ENCODE peak calls at places on chromosomes 1 and 21, in nine cellular contexts. One of them, this sample, is unnamed.

GRCh38 chr21:36005018-36005417 is 55.3 kb downstream of the SETD4 start:
- DNase-seq in NB4: peak
- DNase-seq in prostate gland: no peak
- DNase-seq in HepG2: no peak
- DNase-seq in erythroblast: no peak
- DNase-seq in stomach: no peak
- DNase-seq in heart left ventricle: no peak
- DNase-seq in GM12892: no peak
- DNase-seq in body of pancreas: no peak
- DNase-seq in this sample: no peak

GRCh38 chr1:43237131-43237530 is 32.7 kb upstream of the TMEM125 start:
- DNase-seq in NB4: no peak
- DNase-seq in prostate gland: no peak
- DNase-seq in HepG2: no peak
- DNase-seq in erythroblast: no peak
- DNase-seq in stomach: no peak
- DNase-seq in heart left ventricle: no peak
- DNase-seq in GM12892: no peak
- DNase-seq in body of pancreas: no peak
- DNase-seq in this sample: no peak

GRCh38 chr1:31662463-31662862 is 17.8 kb upstream of the PEF1 start:
- DNase-seq in NB4: no peak
- DNase-seq in prostate gland: no peak
- DNase-seq in HepG2: no peak
- DNase-seq in erythroblast: no peak
- DNase-seq in stomach: no peak
- DNase-seq in heart left ventricle: no peak
- DNase-seq in GM12892: no peak
- DNase-seq in body of pancreas: no peak
- DNase-seq in this sample: peak

GRCh38 chr1:151860504-151861187 is 7.1 kb upstream of the THEM5 start:
- DNase-seq in NB4: no peak
- DNase-seq in prostate gland: no peak
- DNase-seq in HepG2: no peak
- DNase-seq in erythroblast: no peak
- DNase-seq in stomach: no peak
- DNase-seq in heart left ventricle: no peak
- DNase-seq in GM12892: no peak
- DNase-seq in body of pancreas: no peak
- DNase-seq in this sample: no peak

GRCh38 chr1:206890125-206890637 is 7.1 kb upstream of the IL24 start:
- DNase-seq in NB4: no peak
- DNase-seq in prostate gland: peak
- DNase-seq in HepG2: no peak
- DNase-seq in erythroblast: no peak
- DNase-seq in stomach: no peak
- DNase-seq in heart left ventricle: no peak
- DNase-seq in GM12892: no peak
- DNase-seq in body of pancreas: no peak
- DNase-seq in this sample: no peak

GRCh38 chr1:67270569-67270968 is 37.1 kb upstream of the IL12RB2 start:
- DNase-seq in NB4: no peak
- DNase-seq in prostate gland: no peak
- DNase-seq in HepG2: no peak
- DNase-seq in erythroblast: no peak
- DNase-seq in stomach: no peak
- DNase-seq in heart left ventricle: no peak
- DNase-seq in GM12892: no peak
- DNase-seq in body of pancreas: no peak
- DNase-seq in this sample: no peak

GRCh38 chr1:32448773-32449456 is 16.0 kb upstream of the ZBTB8B start:
- DNase-seq in NB4: peak
- DNase-seq in prostate gland: no peak
- DNase-seq in HepG2: peak
- DNase-seq in erythroblast: peak
- DNase-seq in stomach: no peak
- DNase-seq in heart left ventricle: no peak
- DNase-seq in GM12892: no peak
- DNase-seq in body of pancreas: no peak
- DNase-seq in this sample: no peak

GRCh38 chr1:171180671-171181070 is 4.4 kb upstream of the FMO2 start:
- DNase-seq in NB4: no peak
- DNase-seq in prostate gland: no peak
- DNase-seq in HepG2: no peak
- DNase-seq in erythroblast: no peak
- DNase-seq in stomach: no peak
- DNase-seq in heart left ventricle: no peak
- DNase-seq in GM12892: no peak
- DNase-seq in body of pancreas: no peak
- DNase-seq in this sample: no peak

GRCh38 chr1:221712198-221712684 is 29.6 kb downstream of the DUSP10 start:
- DNase-seq in NB4: peak
- DNase-seq in prostate gland: no peak
- DNase-seq in HepG2: no peak
- DNase-seq in erythroblast: peak
- DNase-seq in stomach: no peak
- DNase-seq in heart left ventricle: no peak
- DNase-seq in GM12892: no peak
- DNase-seq in body of pancreas: no peak
- DNase-seq in this sample: no peak

GRCh38 chr1:6087958-6088357 is 42.3 kb downstream of the KCNAB2 start:
- DNase-seq in NB4: no peak
- DNase-seq in prostate gland: no peak
- DNase-seq in HepG2: no peak
- DNase-seq in erythroblast: no peak
- DNase-seq in stomach: no peak
- DNase-seq in heart left ventricle: no peak
- DNase-seq in GM12892: no peak
- DNase-seq in body of pancreas: no peak
- DNase-seq in this sample: no peak
- TF ChIP-seq POLR2A in NB4: no peak
- TF ChIP-seq POLR2A in prostate gland: no peak
- TF ChIP-seq POLR2A in HepG2: no peak
- TF ChIP-seq POLR2A in erythroblast: no peak
- TF ChIP-seq POLR2A in stomach: no peak
- TF ChIP-seq POLR2A in heart left ventricle: no peak
- TF ChIP-seq POLR2A in GM12892: no peak
- TF ChIP-seq POLR2A in body of pancreas: no peak
- TF ChIP-seq POLR2A in this sample: no peak

GRCh38 chr1:181061891-181062777 is 26.4 kb upstream of the IER5 start:
- DNase-seq in NB4: peak
- DNase-seq in prostate gland: no peak
- DNase-seq in HepG2: no peak
- DNase-seq in erythroblast: no peak
- DNase-seq in stomach: no peak
- DNase-seq in heart left ventricle: no peak
- DNase-seq in GM12892: peak
- DNase-seq in body of pancreas: no peak
- DNase-seq in this sample: peak

GRCh38 chr1:181057079-181057478 is 23.3 kb downstream of the MR1 start:
- DNase-seq in NB4: no peak
- DNase-seq in prostate gland: no peak
- DNase-seq in HepG2: no peak
- DNase-seq in erythroblast: no peak
- DNase-seq in stomach: no peak
- DNase-seq in heart left ventricle: no peak
- DNase-seq in GM12892: no peak
- DNase-seq in body of pancreas: no peak
- DNase-seq in this sample: no peak

GRCh38 chr1:181056560-181056959 is 22.8 kb downstream of the MR1 start:
- DNase-seq in NB4: no peak
- DNase-seq in prostate gland: no peak
- DNase-seq in HepG2: no peak
- DNase-seq in erythroblast: no peak
- DNase-seq in stomach: no peak
- DNase-seq in heart left ventricle: no peak
- DNase-seq in GM12892: no peak
- DNase-seq in body of pancreas: no peak
- DNase-seq in this sample: no peak

GRCh38 chr1:181061487-181061886 is 27.0 kb upstream of the IER5 start:
- DNase-seq in NB4: no peak
- DNase-seq in prostate gland: no peak
- DNase-seq in HepG2: no peak
- DNase-seq in erythroblast: no peak
- DNase-seq in stomach: no peak
- DNase-seq in heart left ventricle: no peak
- DNase-seq in GM12892: no peak
- DNase-seq in body of pancreas: no peak
- DNase-seq in this sample: no peak

GRCh38 chr1:181059435-181059834 is 25.7 kb downstream of the MR1 start:
- DNase-seq in NB4: no peak
- DNase-seq in prostate gland: no peak
- DNase-seq in HepG2: no peak
- DNase-seq in erythroblast: no peak
- DNase-seq in stomach: no peak
- DNase-seq in heart left ventricle: no peak
- DNase-seq in GM12892: no peak
- DNase-seq in body of pancreas: no peak
- DNase-seq in this sample: no peak
- TF ChIP-seq POLR2A in NB4: no peak
- TF ChIP-seq POLR2A in prostate gland: no peak
- TF ChIP-seq POLR2A in HepG2: no peak
- TF ChIP-seq POLR2A in erythroblast: no peak
- TF ChIP-seq POLR2A in stomach: no peak
- TF ChIP-seq POLR2A in heart left ventricle: no peak
- TF ChIP-seq POLR2A in GM12892: no peak
- TF ChIP-seq POLR2A in body of pancreas: no peak
- TF ChIP-seq POLR2A in this sample: no peak

DNA sequence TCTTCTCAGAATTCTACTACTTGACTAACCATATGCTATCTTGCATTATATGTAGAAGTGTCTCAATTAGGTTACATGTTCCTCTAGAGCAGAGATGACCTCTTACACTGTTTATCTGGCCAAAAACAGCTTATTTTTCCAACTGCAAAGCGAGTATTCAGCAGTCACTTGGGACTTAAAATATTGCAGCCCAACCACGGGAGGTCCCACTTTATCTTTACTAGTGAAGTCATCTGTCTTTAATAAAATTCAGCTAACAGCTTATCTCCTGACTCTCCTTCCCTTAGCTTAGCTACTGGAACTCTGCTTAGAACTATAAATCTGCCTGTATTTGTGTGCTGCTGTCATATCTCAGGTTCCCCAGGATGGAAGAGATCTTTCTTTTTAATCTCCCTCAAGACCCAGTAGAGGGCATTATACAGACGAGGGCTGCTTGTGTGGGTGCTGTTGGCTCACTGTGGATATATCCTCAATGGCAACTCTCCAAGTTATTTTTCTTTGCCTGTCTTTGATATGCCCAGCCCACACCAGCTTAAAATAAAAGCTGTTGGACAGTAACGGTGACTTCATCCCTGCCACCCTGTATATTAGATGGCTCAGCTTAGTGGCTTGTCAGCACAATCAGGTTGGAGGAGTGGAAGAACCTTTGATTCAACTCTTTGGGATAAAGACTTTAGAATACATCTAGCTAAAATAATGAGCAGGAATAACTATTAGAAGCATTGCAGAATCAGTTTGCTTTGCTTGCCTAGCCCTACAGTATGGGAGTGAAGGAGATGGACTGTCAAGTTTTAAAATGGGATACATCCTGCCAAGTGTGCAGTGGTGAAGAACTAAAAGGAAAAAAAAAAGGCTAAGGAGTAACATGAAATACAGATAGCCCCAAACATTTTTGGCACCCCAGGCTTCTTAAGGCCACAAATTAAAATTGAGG is 9.6 kb downstream of the ENSA start:
- DNase-seq in NB4: peak
- DNase-seq in prostate gland: peak
- DNase-seq in HepG2: no peak
- DNase-seq in erythroblast: peak
- DNase-seq in stomach: no peak
- DNase-seq in heart left ventricle: peak
- DNase-seq in GM12892: no peak
- DNase-seq in body of pancreas: peak
- DNase-seq in this sample: peak
- TF ChIP-seq POLR2A in NB4: no peak
- TF ChIP-seq POLR2A in prostate gland: peak
- TF ChIP-seq POLR2A in HepG2: no peak
- TF ChIP-seq POLR2A in erythroblast: peak
- TF ChIP-seq POLR2A in stomach: no peak
- TF ChIP-seq POLR2A in heart left ventricle: no peak
- TF ChIP-seq POLR2A in GM12892: peak
- TF ChIP-seq POLR2A in body of pancreas: no peak
- TF ChIP-seq POLR2A in this sample: peak

GRCh38 chr1:154386643-154387352 is 18.3 kb upstream of the IL6R start:
- DNase-seq in NB4: no peak
- DNase-seq in prostate gland: no peak
- DNase-seq in HepG2: peak
- DNase-seq in erythroblast: peak
- DNase-seq in stomach: no peak
- DNase-seq in heart left ventricle: no peak
- DNase-seq in GM12892: no peak
- DNase-seq in body of pancreas: no peak
- DNase-seq in this sample: peak
- TF ChIP-seq POLR2A in NB4: no peak
- TF ChIP-seq POLR2A in prostate gland: no peak
- TF ChIP-seq POLR2A in HepG2: no peak
- TF ChIP-seq POLR2A in erythroblast: peak
- TF ChIP-seq POLR2A in stomach: no peak
- TF ChIP-seq POLR2A in heart left ventricle: no peak
- TF ChIP-seq POLR2A in GM12892: peak
- TF ChIP-seq POLR2A in body of pancreas: no peak
- TF ChIP-seq POLR2A in this sample: no peak

GRCh38 chr1:57520743-57521142 is 96.9 kb upstream of the DAB1 start:
- DNase-seq in NB4: no peak
- DNase-seq in prostate gland: no peak
- DNase-seq in HepG2: no peak
- DNase-seq in erythroblast: no peak
- DNase-seq in stomach: no peak
- DNase-seq in heart left ventricle: no peak
- DNase-seq in GM12892: no peak
- DNase-seq in body of pancreas: no peak
- DNase-seq in this sample: no peak

GRCh38 chr1:57512386-57512785 is 88.5 kb upstream of the DAB1 start:
- DNase-seq in NB4: no peak
- DNase-seq in prostate gland: no peak
- DNase-seq in HepG2: no peak
- DNase-seq in erythroblast: no peak
- DNase-seq in stomach: no peak
- DNase-seq in heart left ventricle: no peak
- DNase-seq in GM12892: no peak
- DNase-seq in body of pancreas: no peak
- DNase-seq in this sample: no peak

GRCh38 chr1:57517587-57518397 is 93.9 kb upstream of the DAB1 start:
- DNase-seq in NB4: no peak
- DNase-seq in prostate gland: no peak
- DNase-seq in HepG2: no peak
- DNase-seq in erythroblast: no peak
- DNase-seq in stomach: no peak
- DNase-seq in heart left ventricle: no peak
- DNase-seq in GM12892: no peak
- DNase-seq in body of pancreas: no peak
- DNase-seq in this sample: no peak
- TF ChIP-seq POLR2A in NB4: no peak
- TF ChIP-seq POLR2A in prostate gland: no peak
- TF ChIP-seq POLR2A in HepG2: no peak
- TF ChIP-seq POLR2A in erythroblast: no peak
- TF ChIP-seq POLR2A in stomach: no peak
- TF ChIP-seq POLR2A in heart left ventricle: no peak
- TF ChIP-seq POLR2A in GM12892: no peak
- TF ChIP-seq POLR2A in body of pancreas: no peak
- TF ChIP-seq POLR2A in this sample: no peak